ENCODE peak calls at places on chromosomes 3 and 15, in five cellular contexts. P is AG04449, M is astrocyte of the spinal cord, H is fibroblast of mammary gland, Z is dorsolateral prefrontal cortex. A is an unnamed sample.

GRCh38 chr3:194369522-194370279 is at the start of gene LRRC15:
- DNase-seq in P (no peak), M (peak), H (peak), Z (no peak), A (peak)

GRCh38 chr15:27408428-27408827 is 437.4 kb downstream of the GABRG3 start:
- DNase-seq in P (no peak), M (no peak), H (no peak), Z (no peak), A (no peak)

GRCh38 chr3:88988906-88989305 is 118.5 kb upstream of the EPHA3 start:
- DNase-seq in P (no peak), M (no peak), H (no peak), Z (no peak), A (no peak)

GRCh38 chr3:117170112-117170511 is 460.5 kb downstream of the TUSC7 start:
- DNase-seq in P (no peak), M (no peak), H (no peak), Z (no peak), A (no peak)

GRCh38 chr15:66483131-66483566 is 14.4 kb downstream of the SNAPC5 start:
- DNase-seq in P (peak), M (peak), H (peak), Z (no peak), A (no peak)

GRCh38 chr15:38528279-38528678 is 36.3 kb downstream of the RASGRP1 start:
- DNase-seq in P (peak), M (peak), H (peak), Z (no peak), A (no peak)

GRCh38 chr3:63228677-63229076 is 49.4 kb upstream of the SYNPR start:
- DNase-seq in P (no peak), M (peak), H (peak), Z (peak), A (peak)

GRCh38 chr15:81909229-81910087 is 136.4 kb downstream of the MEX3B start:
- DNase-seq in P (no peak), M (no peak), H (no peak), Z (no peak), A (no peak)

GRCh38 chr3:88149516-88150362 is at the start of gene C3orf38:
- DNase-seq in P (peak), M (peak), H (peak), Z (peak), A (peak)

GRCh38 chr3:171991166-171991565 is 48.2 kb upstream of the FNDC3B start:
- DNase-seq in P (no peak), M (no peak), H (no peak), Z (no peak), A (no peak)

GRCh38 chr3:108562565-108562964 is 26.7 kb downstream of the CIP2A start:
- DNase-seq in P (no peak), M (no peak), H (no peak), Z (no peak), A (no peak)

GRCh38 chr15:39025331-39025730 is 460.7 kb upstream of the RASGRP1 start:
- DNase-seq in P (peak), M (no peak), H (peak), Z (no peak), A (peak)

GRCh38 chr3:10806001-10806400 is 10.0 kb upstream of the SLC6A11 start:
- DNase-seq in P (no peak), M (no peak), H (no peak), Z (no peak), A (no peak)

GRCh38 chr3:172550347-172550943 is 27.2 kb upstream of the TNFSF10 start:
- DNase-seq in P (peak), M (peak), H (peak), Z (peak), A (peak)

GRCh38 chr3:15820911-15821310 is 23.1 kb upstream of the ANKRD28 start:
- DNase-seq in P (no peak), M (no peak), H (peak), Z (no peak), A (no peak)

GRCh38 chr3:150723946-150724345 is 20.2 kb upstream of the ERICH6 start:
- DNase-seq in P (no peak), M (no peak), H (no peak), Z (no peak), A (no peak)

GRCh38 chr3:62556121-62556520 is 182.8 kb upstream of the FEZF2 start:
- DNase-seq in P (no peak), M (no peak), H (no peak), Z (no peak), A (no peak)

GRCh38 chr3:144499346-144499745 is 527.7 kb downstream of the DIPK2A start:
- DNase-seq in P (no peak), M (no peak), H (no peak), Z (no peak), A (no peak)

GRCh38 chr15:40871749-40872617 is 2.1 kb downstream of the RHOV start:
- DNase-seq in P (no peak), M (no peak), H (no peak), Z (no peak), A (no peak)

GRCh38 chr15:69780374-69780773 is 317.3 kb downstream of the TLE3 start:
- DNase-seq in P (no peak), M (peak), H (peak), Z (no peak), A (no peak)

GRCh38 chr15:29424118-29424517 is 154.5 kb upstream of the NSMCE3 start:
- DNase-seq in P (no peak), M (no peak), H (no peak), Z (no peak), A (no peak)

GRCh38 chr3:71050521-71051258 is 532.8 kb downstream of the FOXP1 start:
- DNase-seq in P (no peak), M (peak), H (peak), Z (no peak), A (no peak)

GRCh38 chr3:97161169-97161568 is 346.8 kb downstream of the EPHA6 start:
- DNase-seq in P (no peak), M (no peak), H (no peak), Z (no peak), A (no peak)

GRCh38 chr15:95799286-95800187 is 531.0 kb upstream of the NR2F2 start:
- DNase-seq in P (peak), M (peak), H (peak), Z (no peak), A (peak)

GRCh38 chr3:116256843-116257485 is 188.3 kb downstream of the LSAMP start:
- DNase-seq in P (peak), M (no peak), H (peak), Z (no peak), A (no peak)

GRCh38 chr3:17039579-17039978 is 154.8 kb downstream of the PLCL2 start:
- DNase-seq in P (peak), M (peak), H (peak), Z (no peak), A (peak)

GRCh38 chr3:168250415-168250861 is 154.7 kb upstream of the GOLIM4 start:
- DNase-seq in P (no peak), M (peak), H (no peak), Z (peak), A (peak)

GRCh38 chr3:52091566-52092290 is 35.4 kb upstream of the DUSP7 start:
- DNase-seq in P (no peak), M (peak), H (peak), Z (peak), A (peak)

GRCh38 chr3:160399347-160400047 is at the start of gene SMC4:
- DNase-seq in P (no peak), M (peak), H (peak), Z (peak), A (peak)

GRCh38 chr15:35181538-35181937 is 96.4 kb upstream of the NANOGP8 start:
- DNase-seq in P (no peak), M (peak), H (peak), Z (no peak), A (no peak)

GRCh38 chr3:137071104-137071503 is 113.3 kb downstream of the IL20RB start:
- DNase-seq in P (no peak), M (no peak), H (no peak), Z (no peak), A (no peak)

GRCh38 chr15:99706557-99707303 is 26.5 kb downstream of the LYSMD4 start:
- DNase-seq in P (no peak), M (no peak), H (peak), Z (no peak), A (no peak)

GRCh38 chr3:169479314-169479939 is 184.1 kb downstream of the MECOM start:
- DNase-seq in P (no peak), M (no peak), H (no peak), Z (no peak), A (no peak)

GRCh38 chr3:188533612-188534357 is 379.8 kb downstream of the LPP start:
- DNase-seq in P (no peak), M (no peak), H (no peak), Z (no peak), A (no peak)

GRCh38 chr15:97525809-97526208 is 434.7 kb upstream of the ARRDC4 start:
- DNase-seq in P (no peak), M (no peak), H (no peak), Z (no peak), A (no peak)

GRCh38 chr3:38335263-38335662 is 11.3 kb upstream of the XYLB start:
- DNase-seq in P (no peak), M (no peak), H (no peak), Z (no peak), A (no peak)

GRCh38 chr3:98592345-98592935 is 971 bp downstream of the CPOX start:
- DNase-seq in P (no peak), M (no peak), H (no peak), Z (no peak), A (no peak)

GRCh38 chr3:62143843-62144450 is 229.4 kb downstream of the FEZF2 start:
- DNase-seq in P (no peak), M (no peak), H (no peak), Z (no peak), A (no peak)

GRCh38 chr15:85831415-85832113 is 36.8 kb upstream of the KLHL25 start:
- DNase-seq in P (no peak), M (peak), H (peak), Z (peak), A (peak)

GRCh38 chr3:11661827-11662226 is 18.1 kb upstream of the VGLL4 start:
- DNase-seq in P (no peak), M (peak), H (peak), Z (no peak), A (peak)

A was measured in AG08396.